ENCODE peak calls at places on chromosomes 13 and 19, in nine cellular contexts. N is SK-N-SH, J is Panc1, U is body of pancreas, T is pancreas, Q is MCF 10A, E is nephron progenitor cell, W is cardiac fibroblast, D is fibroblast of lung. S is an unnamed sample.

GRCh38 chr13:112968910-112969691 is at the start of gene MCF2L:
- DNase-seq in N (peak; percentile 93), J (no peak), U (peak; percentile 63), T (peak; percentile 84), Q (no peak), E (peak; percentile 56), W (peak; percentile 53), D (peak; percentile 42), S (peak; percentile 30)

GRCh38 chr13:64457976-64458375 is 2772.2 kb downstream of the PCDH9 start:
- DNase-seq in N (no peak), J (no peak), U (no peak), T (no peak), Q (peak; percentile 11), E (no peak), W (peak; percentile 69), D (peak; percentile 58), S (no peak)

GRCh38 chr19:38004505-38005223 is 97.7 kb downstream of the SIPA1L3 start:
- DNase-seq in N (peak; percentile 89), J (peak; percentile 58), U (peak; percentile 40), T (no peak), Q (peak; percentile 99), E (peak; percentile 63), W (peak; percentile 96), D (peak; percentile 97), S (peak; percentile 56)

GRCh38 chr13:113589251-113589960 is 4.9 kb downstream of the TFDP1 start:
- DNase-seq in N (no peak), J (no peak), U (no peak), T (peak; percentile 41), Q (no peak), E (no peak), W (no peak), D (no peak), S (no peak)

GRCh38 chr19:47540748-47541147 is 25.9 kb upstream of the NAPA start:
- DNase-seq in N (no peak), J (no peak), U (no peak), T (no peak), Q (no peak), E (no peak), W (peak; percentile 66), D (peak; percentile 73), S (no peak)

GRCh38 chr13:27919934-27920676 is at the start of gene PDX1:
- DNase-seq in N (peak; percentile 70), J (no peak), U (peak; percentile 89), T (peak; percentile 92), Q (peak; percentile 47), E (peak; percentile 69), W (no peak), D (no peak), S (no peak)

GRCh38 chr19:7871280-7871529 is 3.0 kb downstream of the PRR36 start:
- DNase-seq in N (no peak), J (no peak), U (no peak), T (no peak), Q (peak; percentile 86), E (no peak), W (no peak), D (no peak), S (no peak)

GRCh38 chr13:29676535-29676934 is 81.0 kb upstream of the SLC7A1 start:
- DNase-seq in N (no peak), J (no peak), U (peak; percentile 14), T (no peak), Q (no peak), E (no peak), W (peak; percentile 3), D (no peak), S (no peak)

GRCh38 chr19:44677019-44677809 is 5.9 kb downstream of the CEACAM19 start:
- DNase-seq in N (peak; percentile 53), J (no peak), U (no peak), T (no peak), Q (peak; percentile 46), E (no peak), W (peak; percentile 55), D (peak; percentile 55), S (no peak)

GRCh38 chr19:12198136-12198535 is 35.2 kb downstream of the ZNF136 start:
- DNase-seq in N (no peak), J (no peak), U (no peak), T (no peak), Q (no peak), E (no peak), W (no peak), D (no peak), S (no peak)

GRCh38 chr19:12205296-12205695 is 42.4 kb downstream of the ZNF136 start:
- DNase-seq in N (no peak), J (no peak), U (no peak), T (no peak), Q (no peak), E (no peak), W (no peak), D (no peak), S (no peak)

GRCh38 chr19:12200020-12200419 is 37.1 kb downstream of the ZNF136 start:
- DNase-seq in N (no peak), J (no peak), U (no peak), T (no peak), Q (no peak), E (no peak), W (no peak), D (no peak), S (no peak)

GRCh38 chr19:12208221-12208620 is 45.3 kb downstream of the ZNF136 start:
- DNase-seq in N (no peak), J (no peak), U (no peak), T (no peak), Q (no peak), E (no peak), W (no peak), D (no peak), S (no peak)

DNA sequence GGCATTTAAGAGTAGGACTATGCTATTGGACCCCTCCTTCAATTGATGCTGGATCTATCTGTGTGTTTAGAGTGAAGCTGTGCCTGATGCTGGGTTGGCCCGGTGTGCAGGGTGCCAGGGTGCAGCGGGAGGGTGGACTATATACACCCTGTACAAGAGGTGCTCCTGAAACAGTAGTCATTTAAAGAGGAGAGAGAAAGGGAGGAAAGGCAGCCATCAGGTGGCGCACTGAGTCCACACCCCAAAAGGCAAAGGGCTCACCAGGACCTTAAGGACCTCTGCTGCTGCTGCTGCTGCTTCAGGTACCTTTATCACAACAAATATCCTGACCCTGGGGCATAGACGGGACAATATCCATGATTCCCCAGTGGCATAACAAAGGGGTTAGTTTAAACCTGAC is 39.4 kb downstream of the ZNF136 start:
- DNase-seq in N (no peak), J (no peak), U (peak; percentile 48), T (peak; percentile 60), Q (no peak), E (no peak), W (no peak), D (no peak), S (no peak)
- TF ChIP-seq CTCF in N (no peak), J (no peak), U (no peak), T (no peak), Q (no peak), E (no peak), W (peak; percentile 7), D (no peak), S (no peak)

DNA sequence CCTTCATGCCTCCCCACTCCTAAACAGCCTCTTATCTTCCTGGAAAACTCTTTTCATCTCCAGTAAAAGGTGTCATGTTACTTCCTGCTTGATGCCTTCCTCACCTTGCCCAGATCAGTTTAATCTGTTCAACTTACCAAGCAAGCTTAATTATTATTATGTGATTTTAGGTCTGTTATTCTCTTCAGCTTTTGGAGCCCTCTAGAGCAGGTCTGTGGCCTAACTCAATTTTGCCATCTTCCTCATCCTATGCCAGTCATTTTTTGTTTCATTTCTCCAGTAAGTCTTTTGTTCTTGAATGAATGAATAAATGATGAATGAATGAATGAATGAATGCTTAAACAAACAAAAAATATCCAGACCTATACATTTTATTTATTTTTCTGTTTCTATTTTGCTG is 528.3 kb downstream of the DCT start:
- DNase-seq in N (no peak), J (no peak), U (no peak), T (no peak), Q (no peak), E (no peak), W (peak; percentile 41), D (peak; percentile 52), S (no peak)
- TF ChIP-seq CTCF in N (peak; percentile 38), J (no peak), U (no peak), T (no peak), Q (no peak), E (no peak), W (peak; percentile 14), D (peak; percentile 28), S (no peak)

GRCh38 chr19:20558011-20558410 is 7.6 kb downstream of the ZNF737 start:
- DNase-seq in N (no peak), J (no peak), U (peak; percentile 46), T (no peak), Q (no peak), E (no peak), W (no peak), D (no peak), S (no peak)
- TF ChIP-seq CTCF in N (no peak), J (no peak), U (no peak), T (no peak), Q (no peak), E (no peak), W (no peak), D (no peak), S (peak; percentile 35)

GRCh38 chr13:26709461-26709860 is 51.1 kb downstream of the GPR12 start:
- DNase-seq in N (no peak), J (no peak), U (no peak), T (no peak), Q (no peak), E (no peak), W (no peak), D (no peak), S (no peak)

GRCh38 chr13:26708007-26708297 is 52.6 kb downstream of the GPR12 start:
- DNase-seq in N (no peak), J (no peak), U (no peak), T (no peak), Q (no peak), E (no peak), W (no peak), D (no peak), S (no peak)

GRCh38 chr13:26710166-26710565 is 50.4 kb downstream of the GPR12 start:
- DNase-seq in N (no peak), J (no peak), U (no peak), T (no peak), Q (no peak), E (no peak), W (no peak), D (no peak), S (no peak)

GRCh38 chr13:26706381-26706780 is 54.2 kb downstream of the GPR12 start:
- DNase-seq in N (no peak), J (no peak), U (no peak), T (no peak), Q (no peak), E (no peak), W (no peak), D (no peak), S (no peak)

DNA sequence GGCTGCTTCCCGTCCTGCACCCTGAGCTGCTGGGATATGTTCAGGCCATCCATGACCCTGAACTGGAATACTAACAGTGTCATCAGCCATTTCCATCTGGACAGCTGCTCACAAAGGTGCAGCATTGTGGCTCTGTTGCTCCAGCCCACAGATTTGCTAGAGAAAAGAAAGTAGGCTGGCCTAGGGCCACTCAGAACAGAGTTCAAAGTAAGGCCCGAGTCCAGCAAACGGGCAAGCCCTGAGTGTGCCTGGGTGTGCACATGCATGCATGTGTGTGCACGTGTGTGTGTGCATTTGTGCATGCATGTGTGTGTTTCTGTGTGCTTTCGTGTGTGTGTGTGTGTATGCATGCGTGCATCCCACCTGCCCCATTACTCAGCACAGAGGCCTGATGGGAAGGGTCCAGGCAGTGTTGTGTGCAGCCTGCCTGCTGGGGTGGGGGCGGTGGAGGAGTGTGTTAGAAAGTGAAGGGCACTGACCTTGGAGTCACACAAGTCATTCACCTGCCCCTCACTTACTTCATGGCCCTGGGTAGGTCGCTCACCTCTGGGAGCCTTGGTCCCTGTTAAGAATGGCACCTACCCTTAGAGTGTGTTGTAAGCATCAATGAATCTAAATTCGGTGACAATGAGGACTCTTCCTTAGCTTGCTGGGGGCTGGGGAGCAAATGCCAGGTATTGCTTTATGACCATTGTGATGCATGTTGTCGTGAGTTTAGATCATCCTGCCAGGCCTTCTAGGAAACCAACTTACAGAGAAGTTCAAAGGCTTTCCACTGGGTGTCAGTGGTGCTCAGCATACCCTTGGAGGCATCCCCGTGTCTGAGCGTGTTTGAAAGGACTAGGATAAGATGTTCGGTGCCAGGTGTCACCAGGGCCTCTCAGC is 53.2 kb downstream of the GPR12 start:
- DNase-seq in N (peak; percentile 77), J (no peak), U (no peak), T (no peak), Q (peak; percentile 62), E (peak; percentile 47), W (peak; percentile 68), D (peak; percentile 46), S (peak; percentile 41)
- TF ChIP-seq CTCF in N (peak; percentile 59), J (peak; percentile 76), U (no peak), T (no peak), Q (peak; percentile 82), E (peak; percentile 59), W (peak; percentile 72), D (peak; percentile 64), S (peak; percentile 79)

S was measured in neural crest cell.